ENCODE peak calls at places on chromosomes 2 and 18, in ten cellular contexts. M, F, H, O, C, Y, A, K, G and Z are unnamed samples.

GRCh38 chr2:238963970-238964331 is 116.1 kb downstream of the TWIST2 start:
- DNase-seq in M (no peak), F (no peak), H (no peak), O (no peak), C (no peak), Y (no peak), A (no peak), K (no peak), G (no peak), Z (no peak)

GRCh38 chr2:74391209-74391579 is 11.1 kb upstream of the DCTN1 start:
- DNase-seq in M (no peak), F (no peak), H (no peak), O (no peak), C (no peak), Y (peak), A (no peak), K (no peak), G (no peak), Z (no peak)

GRCh38 chr2:111036042-111036441 is 84.7 kb upstream of the BCL2L11 start:
- DNase-seq in M (no peak), F (no peak), H (no peak), O (no peak), C (no peak), Y (no peak), A (no peak), K (no peak), G (no peak), Z (no peak)

GRCh38 chr2:21006423-21007128 is 37.3 kb downstream of the APOB start:
- DNase-seq in M (no peak), F (no peak), H (no peak), O (no peak), C (no peak), Y (no peak), A (no peak), K (no peak), G (no peak), Z (no peak)

GRCh38 chr2:142425551-142425950 is 294.7 kb upstream of the LRP1B start:
- DNase-seq in M (no peak), F (no peak), H (no peak), O (no peak), C (no peak), Y (no peak), A (no peak), K (no peak), G (no peak), Z (no peak)

GRCh38 chr2:231050018-231050901 is 6.4 kb upstream of the PSMD1 start:
- DNase-seq in M (no peak), F (no peak), H (no peak), O (no peak), C (no peak), Y (no peak), A (peak), K (no peak), G (no peak), Z (no peak)

GRCh38 chr18:37980556-37980955 is 415.0 kb upstream of the CELF4 start:
- DNase-seq in M (no peak), F (no peak), H (no peak), O (no peak), C (no peak), Y (no peak), A (no peak), K (no peak), G (no peak), Z (no peak)

GRCh38 chr2:100941646-100942240 is 60.3 kb upstream of the RPL31 start:
- DNase-seq in M (no peak), F (no peak), H (no peak), O (no peak), C (no peak), Y (peak), A (no peak), K (no peak), G (no peak), Z (no peak)

GRCh38 chr2:26492749-26493515 is 15.0 kb upstream of the OTOF start:
- DNase-seq in M (no peak), F (no peak), H (peak), O (no peak), C (no peak), Y (no peak), A (no peak), K (no peak), G (no peak), Z (no peak)

GRCh38 chr2:179826297-179826696 is 35.1 kb downstream of the ZNF385B start:
- DNase-seq in M (no peak), F (no peak), H (no peak), O (no peak), C (no peak), Y (no peak), A (peak), K (no peak), G (no peak), Z (no peak)

GRCh38 chr2:179822540-179822939 is 38.9 kb downstream of the ZNF385B start:
- DNase-seq in M (no peak), F (no peak), H (no peak), O (no peak), C (no peak), Y (no peak), A (no peak), K (no peak), G (no peak), Z (no peak)

GRCh38 chr2:179824961-179825360 is 36.5 kb downstream of the ZNF385B start:
- DNase-seq in M (no peak), F (no peak), H (no peak), O (no peak), C (no peak), Y (no peak), A (no peak), K (peak), G (no peak), Z (no peak)

GRCh38 chr2:179825494-179825893 is 35.9 kb downstream of the ZNF385B start:
- DNase-seq in M (no peak), F (no peak), H (no peak), O (no peak), C (no peak), Y (no peak), A (no peak), K (peak), G (no peak), Z (no peak)
- H3K4me3 ChIP-seq in M (no peak), F (no peak), H (no peak), O (no peak), C (no peak), Y (no peak), A (no peak), K (no peak), G (no peak), Z (no peak)

DNA sequence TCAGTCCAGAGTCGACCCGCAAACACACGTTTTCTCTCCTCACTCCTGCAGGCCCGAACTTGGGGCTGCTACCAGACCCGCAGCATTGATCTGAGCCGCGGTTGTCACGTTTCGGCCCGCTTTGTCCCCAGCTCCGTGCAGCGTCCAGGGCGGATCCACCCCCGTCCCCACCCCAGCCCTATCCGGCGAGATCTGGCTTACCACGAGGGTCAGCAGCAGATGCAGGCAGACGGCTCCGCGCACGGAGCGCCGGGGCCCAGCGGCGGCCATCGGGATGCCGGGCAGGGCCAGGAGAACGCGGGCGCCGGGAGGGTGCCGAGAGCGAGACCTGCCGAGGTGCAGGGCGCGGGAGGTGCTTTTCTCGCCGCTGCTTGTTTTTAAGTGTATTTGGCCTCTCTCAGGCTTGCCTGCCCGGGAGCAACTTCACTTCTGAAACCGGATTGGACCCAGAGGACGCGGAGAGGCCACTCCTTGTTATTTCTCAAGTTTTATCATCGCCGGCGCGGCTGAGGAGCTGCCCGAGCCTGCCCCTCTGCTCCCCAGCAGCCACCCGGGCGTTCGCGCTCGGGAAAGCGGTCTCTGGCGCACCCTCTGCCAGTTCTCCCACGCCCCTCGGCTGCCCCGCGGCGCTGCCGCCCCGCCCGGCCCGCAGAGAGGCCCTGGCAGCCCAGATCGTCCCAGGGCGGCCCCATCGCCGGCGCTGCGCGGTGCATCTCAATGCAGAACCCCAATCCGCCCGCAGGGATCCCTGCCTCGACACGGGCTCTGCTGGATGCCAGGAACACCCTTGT is at the start of gene DSC3:
- DNase-seq in M (peak), F (no peak), H (peak), O (peak), C (no peak), Y (no peak), A (peak), K (peak), G (no peak), Z (no peak)
- H3K4me3 ChIP-seq in M (peak), F (no peak), H (no peak), O (peak), C (peak), Y (no peak), A (peak), K (peak), G (no peak), Z (peak)

GRCh38 chr2:232485333-232485756 is 2.3 kb downstream of the ECEL1 start:
- DNase-seq in M (peak), F (no peak), H (no peak), O (no peak), C (no peak), Y (no peak), A (no peak), K (no peak), G (peak), Z (no peak)
- H3K4me3 ChIP-seq in M (no peak), F (no peak), H (no peak), O (no peak), C (no peak), Y (no peak), A (peak), K (peak), G (no peak), Z (no peak)

DNA sequence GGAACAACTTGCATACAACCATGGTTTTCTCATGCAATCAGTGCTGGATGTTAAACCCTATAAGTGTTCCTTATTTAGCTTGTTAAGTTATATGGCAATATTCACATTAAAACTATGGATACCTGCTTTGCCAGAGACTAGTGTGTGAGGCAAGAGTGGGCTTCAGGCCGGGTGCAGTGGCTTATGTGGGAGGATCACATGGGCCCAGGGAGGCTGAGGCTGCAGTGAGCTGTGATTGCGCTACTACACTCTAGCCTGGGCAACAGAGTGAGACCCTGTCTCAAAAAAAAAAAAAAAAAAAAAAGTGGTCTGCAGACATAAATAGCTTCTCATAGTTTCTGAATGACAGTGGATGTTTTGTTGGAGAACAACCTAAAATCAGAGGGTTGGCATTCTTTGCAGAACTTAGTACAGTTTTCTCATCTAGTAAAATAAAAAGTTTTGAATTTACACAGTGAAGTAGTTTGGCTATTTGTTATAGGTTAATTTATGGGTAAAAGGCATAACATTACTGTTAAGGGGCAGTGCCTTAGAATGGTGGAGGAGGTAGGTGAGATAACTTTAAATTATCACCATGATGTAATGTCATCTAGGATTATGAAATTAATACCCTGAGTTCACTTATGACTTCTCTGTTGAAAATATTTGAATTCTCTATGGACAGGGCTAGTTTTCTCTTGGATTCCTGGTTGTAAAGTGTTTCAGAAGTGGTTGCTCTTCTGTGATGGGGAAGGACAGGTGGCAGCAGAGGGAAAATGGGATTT is 5.3 kb downstream of the CERS6 start:
- DNase-seq in M (no peak), F (no peak), H (no peak), O (no peak), C (no peak), Y (no peak), A (no peak), K (no peak), G (no peak), Z (no peak)
- H3K4me3 ChIP-seq in M (no peak), F (no peak), H (no peak), O (no peak), C (no peak), Y (no peak), A (no peak), K (no peak), G (no peak), Z (no peak)

GRCh38 chr18:28512357-28512756 is 335.4 kb upstream of the CDH2 start:
- DNase-seq in M (no peak), F (no peak), H (no peak), O (no peak), C (no peak), Y (peak), A (no peak), K (no peak), G (no peak), Z (no peak)
- H3K4me3 ChIP-seq in M (no peak), F (no peak), H (no peak), O (no peak), C (no peak), Y (peak), A (no peak), K (no peak), G (no peak), Z (no peak)

GRCh38 chr2:19140463-19141208 is 217.8 kb downstream of the OSR1 start:
- DNase-seq in M (no peak), F (no peak), H (no peak), O (peak), C (no peak), Y (peak), A (no peak), K (no peak), G (no peak), Z (peak)
- H3K4me3 ChIP-seq in M (no peak), F (no peak), H (no peak), O (no peak), C (no peak), Y (no peak), A (no peak), K (no peak), G (no peak), Z (no peak)

GRCh38 chr2:33336036-33336625 is 140.3 kb upstream of the RASGRP3 start:
- DNase-seq in M (no peak), F (no peak), H (no peak), O (no peak), C (no peak), Y (no peak), A (no peak), K (no peak), G (no peak), Z (no peak)
- H3K4me3 ChIP-seq in M (no peak), F (no peak), H (no peak), O (no peak), C (no peak), Y (no peak), A (no peak), K (no peak), G (no peak), Z (no peak)

GRCh38 chr2:10812362-10813084 is at the start of gene PDIA6:
- DNase-seq in M (peak), F (peak), H (peak), O (peak), C (peak), Y (peak), A (peak), K (peak), G (peak), Z (no peak)

GRCh38 chr2:10811552-10811951 is 1.0 kb downstream of the PDIA6 start:
- DNase-seq in M (no peak), F (no peak), H (peak), O (no peak), C (no peak), Y (no peak), A (no peak), K (peak), G (peak), Z (no peak)

GRCh38 chr2:10814142-10814541 is 1.6 kb upstream of the PDIA6 start:
- DNase-seq in M (no peak), F (no peak), H (peak), O (no peak), C (no peak), Y (no peak), A (no peak), K (no peak), G (peak), Z (no peak)

GRCh38 chr2:10813085-10813748 is 632 bp upstream of the PDIA6 start:
- DNase-seq in M (no peak), F (no peak), H (no peak), O (no peak), C (no peak), Y (peak), A (no peak), K (no peak), G (peak), Z (no peak)

DNA sequence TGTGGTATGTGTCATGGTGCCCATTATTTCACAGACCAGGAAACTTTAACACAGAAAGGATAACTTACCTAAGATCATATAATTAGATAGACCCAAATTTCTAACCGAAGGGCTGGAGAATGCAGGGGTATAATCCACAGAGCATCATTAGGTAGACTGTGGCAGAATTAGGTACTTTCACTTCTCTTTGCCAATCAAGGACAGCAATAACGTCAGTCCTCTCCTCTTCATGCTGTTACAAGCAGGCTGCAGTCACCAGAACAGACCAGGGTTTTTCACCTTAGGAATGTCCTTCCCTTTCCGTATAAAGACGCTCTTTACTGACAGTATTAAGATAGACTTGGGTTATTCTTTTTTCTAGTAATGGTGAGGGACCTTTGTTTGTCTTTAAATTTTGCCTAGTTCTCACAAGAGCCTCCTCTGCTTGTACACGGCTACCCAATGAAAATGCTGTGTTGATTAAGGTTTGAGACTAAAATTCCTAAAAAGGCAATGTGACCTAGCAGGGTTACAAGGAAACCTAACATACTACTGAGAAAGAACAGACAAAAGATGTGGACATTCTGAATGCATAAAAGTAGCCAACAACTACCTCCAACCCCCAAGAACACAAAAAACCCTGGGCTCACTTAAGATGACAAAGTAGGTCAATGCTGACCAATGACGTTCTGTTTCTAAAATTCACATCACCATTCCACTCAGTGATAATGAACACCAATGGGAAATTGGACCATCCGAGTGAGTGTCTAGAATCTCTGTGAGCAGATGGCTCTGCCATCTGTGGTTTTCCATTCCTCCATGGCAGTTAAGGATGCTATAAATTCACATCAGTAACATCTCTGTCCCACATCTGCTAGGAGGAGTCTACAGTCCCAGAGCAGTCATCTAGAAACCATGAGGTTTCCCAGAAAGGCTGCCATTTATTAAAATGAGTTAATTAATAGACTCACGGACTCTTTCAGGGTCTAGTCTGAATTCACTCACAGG is 2.1 kb downstream of the PDIA6 start:
- DNase-seq in M (no peak), F (no peak), H (no peak), O (no peak), C (no peak), Y (peak), A (no peak), K (no peak), G (peak), Z (no peak)
- H3K4me3 ChIP-seq in M (peak), F (no peak), H (no peak), O (peak), C (peak), Y (peak), A (peak), K (peak), G (no peak), Z (peak)